ENCODE peak calls at places on chromosomes 2 and 18, in ten cellular contexts. One of them, this sample, is unnamed.

GRCh38 chr18:5431836-5432575 is 111.8 kb downstream of the EPB41L3 start:
- DNase-seq in astrocyte of the spinal cord: peak; percentile 50
- DNase-seq in type B pancreatic cell: no peak
- DNase-seq in psoas muscle: no peak
- DNase-seq in AG04449: no peak
- DNase-seq in tibial artery: no peak
- DNase-seq in endothelial cell: no peak
- DNase-seq in NB4: no peak
- DNase-seq in GM13976: no peak
- DNase-seq in GM12865: no peak
- DNase-seq in this sample: no peak

GRCh38 chr2:163779970-163780597 is 44.3 kb upstream of the FIGN start:
- DNase-seq in GM12865: no peak
- DNase-seq in NB4: no peak
- DNase-seq in astrocyte of the spinal cord: no peak
- DNase-seq in type B pancreatic cell: no peak
- DNase-seq in GM13976: no peak
- DNase-seq in tibial artery: no peak
- DNase-seq in endothelial cell: no peak
- DNase-seq in psoas muscle: no peak
- DNase-seq in AG04449: no peak
- DNase-seq in this sample: no peak

GRCh38 chr2:100524331-100524730 is 38.5 kb upstream of the PDCL3 start:
- DNase-seq in psoas muscle: no peak
- DNase-seq in type B pancreatic cell: no peak
- DNase-seq in tibial artery: no peak
- DNase-seq in GM13976: no peak
- DNase-seq in AG04449: no peak
- DNase-seq in astrocyte of the spinal cord: no peak
- DNase-seq in NB4: no peak
- DNase-seq in endothelial cell: no peak
- DNase-seq in GM12865: no peak
- DNase-seq in this sample: no peak

GRCh38 chr2:25885933-25886332 is 7.6 kb upstream of the ASXL2 start:
- DNase-seq in type B pancreatic cell: no peak
- DNase-seq in GM12865: no peak
- DNase-seq in AG04449: peak; percentile 60
- DNase-seq in astrocyte of the spinal cord: peak; percentile 89
- DNase-seq in GM13976: no peak
- DNase-seq in tibial artery: no peak
- DNase-seq in endothelial cell: no peak
- DNase-seq in NB4: no peak
- DNase-seq in psoas muscle: no peak
- DNase-seq in this sample: no peak

GRCh38 chr18:8380926-8381325 is 228.3 kb upstream of the RAB12 start:
- DNase-seq in GM13976: no peak
- DNase-seq in type B pancreatic cell: no peak
- DNase-seq in psoas muscle: no peak
- DNase-seq in astrocyte of the spinal cord: peak; percentile 26
- DNase-seq in endothelial cell: no peak
- DNase-seq in tibial artery: no peak
- DNase-seq in GM12865: no peak
- DNase-seq in NB4: no peak
- DNase-seq in AG04449: no peak
- DNase-seq in this sample: no peak

GRCh38 chr2:215401896-215402379 is 33.9 kb downstream of the FN1 start:
- DNase-seq in GM12865: no peak
- DNase-seq in tibial artery: no peak
- DNase-seq in endothelial cell: no peak
- DNase-seq in GM13976: no peak
- DNase-seq in psoas muscle: no peak
- DNase-seq in AG04449: peak; percentile 45
- DNase-seq in type B pancreatic cell: no peak
- DNase-seq in astrocyte of the spinal cord: peak; percentile 96
- DNase-seq in NB4: no peak
- DNase-seq in this sample: no peak

GRCh38 chr18:76488190-76488589 is 6.9 kb downstream of the ZNF516 start:
- DNase-seq in GM12865: no peak
- DNase-seq in GM13976: no peak
- DNase-seq in psoas muscle: no peak
- DNase-seq in type B pancreatic cell: no peak
- DNase-seq in NB4: no peak
- DNase-seq in endothelial cell: no peak
- DNase-seq in AG04449: no peak
- DNase-seq in astrocyte of the spinal cord: peak; percentile 34
- DNase-seq in tibial artery: peak; percentile 61
- DNase-seq in this sample: no peak

GRCh38 chr2:33443272-33443829 is 33.1 kb upstream of the RASGRP3 start:
- DNase-seq in astrocyte of the spinal cord: no peak
- DNase-seq in type B pancreatic cell: no peak
- DNase-seq in psoas muscle: no peak
- DNase-seq in GM12865: no peak
- DNase-seq in GM13976: no peak
- DNase-seq in NB4: no peak
- DNase-seq in tibial artery: no peak
- DNase-seq in AG04449: no peak
- DNase-seq in endothelial cell: no peak
- DNase-seq in this sample: no peak

GRCh38 chr2:43220982-43221659 is 5.3 kb downstream of the ZFP36L2 start:
- DNase-seq in GM12865: peak; percentile 44
- DNase-seq in type B pancreatic cell: peak; percentile 85
- DNase-seq in psoas muscle: peak; percentile 75
- DNase-seq in astrocyte of the spinal cord: peak; percentile 94
- DNase-seq in NB4: peak; percentile 92
- DNase-seq in tibial artery: peak; percentile 77
- DNase-seq in AG04449: no peak
- DNase-seq in endothelial cell: peak; percentile 54
- DNase-seq in GM13976: no peak
- DNase-seq in this sample: peak; percentile 46

GRCh38 chr2:43218550-43219382 is 7.6 kb downstream of the ZFP36L2 start:
- DNase-seq in psoas muscle: peak; percentile 54
- DNase-seq in GM13976: peak; percentile 67
- DNase-seq in AG04449: no peak
- DNase-seq in endothelial cell: peak; percentile 45
- DNase-seq in type B pancreatic cell: no peak
- DNase-seq in astrocyte of the spinal cord: peak; percentile 30
- DNase-seq in tibial artery: peak; percentile 81
- DNase-seq in NB4: peak; percentile 87
- DNase-seq in GM12865: peak; percentile 87
- DNase-seq in this sample: no peak

GRCh38 chr2:43220229-43220981 is 6.0 kb downstream of the ZFP36L2 start:
- DNase-seq in psoas muscle: no peak
- DNase-seq in astrocyte of the spinal cord: no peak
- DNase-seq in type B pancreatic cell: no peak
- DNase-seq in NB4: no peak
- DNase-seq in tibial artery: no peak
- DNase-seq in GM13976: no peak
- DNase-seq in GM12865: no peak
- DNase-seq in AG04449: no peak
- DNase-seq in endothelial cell: no peak
- DNase-seq in this sample: no peak

GRCh38 chr2:43218221-43218549 is 8.2 kb downstream of the ZFP36L2 start:
- DNase-seq in tibial artery: no peak
- DNase-seq in type B pancreatic cell: no peak
- DNase-seq in NB4: no peak
- DNase-seq in GM13976: no peak
- DNase-seq in endothelial cell: no peak
- DNase-seq in GM12865: no peak
- DNase-seq in astrocyte of the spinal cord: peak; percentile 55
- DNase-seq in psoas muscle: no peak
- DNase-seq in AG04449: no peak
- DNase-seq in this sample: no peak

DNA sequence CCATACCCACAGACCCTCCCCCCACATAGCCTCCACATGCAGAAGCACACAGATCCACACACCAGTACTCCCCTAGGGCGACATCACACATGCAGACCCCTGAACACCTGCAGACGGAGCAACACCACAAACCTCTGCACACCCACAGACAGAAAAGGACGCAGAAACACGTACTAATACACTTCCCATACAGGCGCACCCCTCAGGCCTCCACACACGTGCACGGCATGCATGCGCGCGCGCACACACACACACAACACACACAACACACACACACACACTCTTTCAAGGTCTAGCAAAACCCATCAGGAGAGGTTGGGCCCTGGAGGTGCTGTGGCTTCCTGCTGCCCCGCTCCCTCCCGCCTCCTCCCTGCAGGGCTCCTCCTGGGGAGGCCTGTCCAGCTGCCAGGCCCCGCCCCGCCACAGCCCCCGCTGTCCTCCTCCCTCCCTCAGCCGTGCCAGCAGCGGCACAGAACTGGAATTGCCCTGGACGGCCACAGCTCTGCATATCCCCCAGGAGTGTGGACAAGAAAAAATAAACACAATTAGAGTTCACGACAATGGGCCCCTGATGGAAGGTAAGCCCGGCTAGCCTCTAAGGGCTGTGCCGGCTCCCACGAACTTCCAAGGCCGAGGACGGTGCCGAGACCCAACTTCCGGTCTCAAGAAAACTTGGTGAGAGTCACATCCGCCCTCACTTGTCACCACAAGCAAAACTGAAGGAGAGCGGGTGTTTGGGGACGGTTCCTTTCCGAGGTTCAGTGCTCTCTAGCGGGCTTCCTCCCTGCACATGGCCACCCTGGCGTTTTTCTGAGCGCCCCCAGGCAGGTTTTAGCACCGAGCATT is 6.8 kb downstream of the ZFP36L2 start:
- DNase-seq in endothelial cell: peak; percentile 53
- DNase-seq in AG04449: no peak
- DNase-seq in NB4: peak; percentile 98
- DNase-seq in GM13976: peak; percentile 88
- DNase-seq in type B pancreatic cell: no peak
- DNase-seq in psoas muscle: peak; percentile 91
- DNase-seq in tibial artery: peak; percentile 94
- DNase-seq in astrocyte of the spinal cord: peak; percentile 87
- DNase-seq in GM12865: peak; percentile 96
- DNase-seq in this sample: peak; percentile 40
- TF ChIP-seq CTCF in endothelial cell: no peak
- TF ChIP-seq CTCF in AG04449: no peak
- TF ChIP-seq CTCF in NB4: peak; percentile 3
- TF ChIP-seq CTCF in GM13976: no peak
- TF ChIP-seq CTCF in type B pancreatic cell: no peak
- TF ChIP-seq CTCF in psoas muscle: no peak
- TF ChIP-seq CTCF in tibial artery: no peak
- TF ChIP-seq CTCF in astrocyte of the spinal cord: no peak
- TF ChIP-seq CTCF in GM12865: peak; percentile 7
- TF ChIP-seq CTCF in this sample: no peak

GRCh38 chr18:11728247-11728646 is 39.2 kb downstream of the GNAL start:
- DNase-seq in AG04449: no peak
- DNase-seq in tibial artery: no peak
- DNase-seq in psoas muscle: no peak
- DNase-seq in endothelial cell: peak; percentile 18
- DNase-seq in astrocyte of the spinal cord: peak; percentile 15
- DNase-seq in NB4: peak; percentile 48
- DNase-seq in GM12865: peak; percentile 24
- DNase-seq in GM13976: peak; percentile 45
- DNase-seq in type B pancreatic cell: no peak
- DNase-seq in this sample: no peak
- TF ChIP-seq CTCF in AG04449: peak; percentile 2
- TF ChIP-seq CTCF in tibial artery: no peak
- TF ChIP-seq CTCF in psoas muscle: no peak
- TF ChIP-seq CTCF in endothelial cell: no peak
- TF ChIP-seq CTCF in astrocyte of the spinal cord: peak; percentile 38
- TF ChIP-seq CTCF in NB4: peak; percentile 23
- TF ChIP-seq CTCF in GM12865: no peak
- TF ChIP-seq CTCF in GM13976: no peak
- TF ChIP-seq CTCF in type B pancreatic cell: peak; percentile 38
- TF ChIP-seq CTCF in this sample: peak; percentile 47

GRCh38 chr2:37809525-37809924 is 115.6 kb upstream of the RMDN2 start:
- DNase-seq in NB4: peak; percentile 63
- DNase-seq in type B pancreatic cell: no peak
- DNase-seq in endothelial cell: peak; percentile 25
- DNase-seq in tibial artery: peak; percentile 72
- DNase-seq in AG04449: no peak
- DNase-seq in GM13976: no peak
- DNase-seq in psoas muscle: no peak
- DNase-seq in astrocyte of the spinal cord: peak; percentile 77
- DNase-seq in GM12865: no peak
- DNase-seq in this sample: no peak

GRCh38 chr2:37812941-37813730 is 112.0 kb upstream of the RMDN2 start:
- DNase-seq in endothelial cell: no peak
- DNase-seq in GM12865: no peak
- DNase-seq in psoas muscle: no peak
- DNase-seq in NB4: no peak
- DNase-seq in tibial artery: no peak
- DNase-seq in AG04449: no peak
- DNase-seq in astrocyte of the spinal cord: no peak
- DNase-seq in type B pancreatic cell: no peak
- DNase-seq in GM13976: no peak
- DNase-seq in this sample: no peak

GRCh38 chr2:37816036-37816435 is 109.1 kb upstream of the RMDN2 start:
- DNase-seq in GM13976: no peak
- DNase-seq in tibial artery: no peak
- DNase-seq in GM12865: no peak
- DNase-seq in NB4: no peak
- DNase-seq in astrocyte of the spinal cord: no peak
- DNase-seq in type B pancreatic cell: no peak
- DNase-seq in endothelial cell: no peak
- DNase-seq in AG04449: no peak
- DNase-seq in psoas muscle: no peak
- DNase-seq in this sample: no peak

GRCh38 chr2:37809931-37810570 is 115.0 kb upstream of the RMDN2 start:
- DNase-seq in tibial artery: no peak
- DNase-seq in GM13976: no peak
- DNase-seq in psoas muscle: no peak
- DNase-seq in astrocyte of the spinal cord: no peak
- DNase-seq in AG04449: no peak
- DNase-seq in NB4: no peak
- DNase-seq in endothelial cell: no peak
- DNase-seq in GM12865: no peak
- DNase-seq in type B pancreatic cell: no peak
- DNase-seq in this sample: no peak

DNA sequence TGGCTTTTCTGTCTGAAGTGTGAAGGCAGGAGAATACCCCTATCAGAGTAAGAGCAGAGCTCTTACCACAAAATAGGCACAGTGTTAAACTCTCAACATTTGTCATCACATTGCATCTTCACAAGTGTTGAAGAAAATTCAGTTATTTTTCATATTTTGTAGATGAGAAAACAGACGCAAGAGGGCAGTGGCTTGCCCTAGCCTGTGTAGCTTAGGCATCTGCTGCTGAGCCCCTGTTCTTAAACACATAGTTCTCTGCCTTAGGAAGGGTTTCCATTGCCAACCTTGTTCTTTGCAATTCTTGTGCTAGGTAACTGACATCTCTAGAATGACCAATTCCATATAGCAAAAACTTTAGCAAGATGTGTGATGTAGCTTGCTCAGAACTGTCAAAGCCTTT is 112.7 kb upstream of the RMDN2 start:
- DNase-seq in endothelial cell: no peak
- DNase-seq in tibial artery: no peak
- DNase-seq in psoas muscle: no peak
- DNase-seq in astrocyte of the spinal cord: no peak
- DNase-seq in GM12865: no peak
- DNase-seq in GM13976: no peak
- DNase-seq in AG04449: no peak
- DNase-seq in type B pancreatic cell: no peak
- DNase-seq in NB4: no peak
- DNase-seq in this sample: no peak
- TF ChIP-seq CTCF in endothelial cell: no peak
- TF ChIP-seq CTCF in tibial artery: peak; percentile 26
- TF ChIP-seq CTCF in psoas muscle: no peak
- TF ChIP-seq CTCF in astrocyte of the spinal cord: no peak
- TF ChIP-seq CTCF in GM12865: no peak
- TF ChIP-seq CTCF in GM13976: no peak
- TF ChIP-seq CTCF in AG04449: no peak
- TF ChIP-seq CTCF in type B pancreatic cell: no peak
- TF ChIP-seq CTCF in NB4: no peak
- TF ChIP-seq CTCF in this sample: no peak

DNA sequence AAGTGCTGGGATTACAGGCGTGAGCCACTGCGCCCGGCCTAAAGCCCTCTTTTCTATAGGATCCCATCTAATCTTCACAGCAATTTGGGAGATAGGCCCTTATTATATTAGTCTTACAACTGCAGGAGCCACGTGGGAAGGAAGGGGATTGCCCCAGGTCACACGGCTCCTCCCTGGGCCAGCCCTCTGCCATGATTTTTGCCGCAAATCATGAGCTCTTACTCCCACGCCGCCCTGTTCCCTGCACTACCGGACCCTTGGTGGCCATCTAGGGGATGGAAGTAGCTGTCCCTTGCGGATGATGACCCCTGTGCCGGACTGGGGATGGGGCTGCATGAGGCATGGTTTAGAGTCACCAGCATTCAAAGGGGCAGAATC is 28.4 kb upstream of the PTMA start:
- DNase-seq in psoas muscle: no peak
- DNase-seq in GM13976: no peak
- DNase-seq in AG04449: no peak
- DNase-seq in type B pancreatic cell: no peak
- DNase-seq in endothelial cell: no peak
- DNase-seq in NB4: peak; percentile 7
- DNase-seq in tibial artery: no peak
- DNase-seq in astrocyte of the spinal cord: no peak
- DNase-seq in GM12865: peak; percentile 77
- DNase-seq in this sample: no peak
- TF ChIP-seq CTCF in psoas muscle: no peak
- TF ChIP-seq CTCF in GM13976: no peak
- TF ChIP-seq CTCF in AG04449: no peak
- TF ChIP-seq CTCF in type B pancreatic cell: no peak
- TF ChIP-seq CTCF in endothelial cell: no peak
- TF ChIP-seq CTCF in NB4: no peak
- TF ChIP-seq CTCF in tibial artery: no peak
- TF ChIP-seq CTCF in astrocyte of the spinal cord: no peak
- TF ChIP-seq CTCF in GM12865: no peak
- TF ChIP-seq CTCF in this sample: no peak